ENCODE peak calls at places on chromosomes 13 and 19, in four cellular contexts. I is GM12878, F is H1, K is WTC11. H is an unnamed sample.

GRCh38 chr13:32881074-32881791 is 135.0 kb upstream of the KL start:
- DNase-seq in I (no peak), F (no peak), K (no peak), H (no peak)

GRCh38 chr13:71395053-71395452 is 472.0 kb downstream of the DACH1 start:
- DNase-seq in K (no peak), F (no peak), I (no peak), H (no peak)

GRCh38 chr13:34772881-34773280 is 169.2 kb upstream of the NBEA start:
- DNase-seq in F (no peak), I (no peak), K (no peak), H (no peak)

GRCh38 chr13:23828866-23829265 is 60.3 kb downstream of the MIPEP start:
- DNase-seq in K (no peak), F (no peak), I (no peak), H (no peak)

GRCh38 chr13:20666948-20667347 is 36.6 kb upstream of the IL17D start:
- DNase-seq in F (no peak), K (no peak), I (no peak), H (no peak)

GRCh38 chr19:47032171-47032811 is 12.7 kb downstream of the NPAS1 start:
- DNase-seq in K (peak; percentile 88), F (no peak), I (no peak), H (no peak)

GRCh38 chr13:72884111-72884510 is 102.2 kb downstream of the PIBF1 start:
- DNase-seq in K (no peak), F (no peak), I (no peak), H (no peak)

GRCh38 chr19:51737924-51738323 is 13.8 kb downstream of the FPR1 start:
- DNase-seq in K (no peak), I (no peak), F (no peak), H (no peak)

DNA sequence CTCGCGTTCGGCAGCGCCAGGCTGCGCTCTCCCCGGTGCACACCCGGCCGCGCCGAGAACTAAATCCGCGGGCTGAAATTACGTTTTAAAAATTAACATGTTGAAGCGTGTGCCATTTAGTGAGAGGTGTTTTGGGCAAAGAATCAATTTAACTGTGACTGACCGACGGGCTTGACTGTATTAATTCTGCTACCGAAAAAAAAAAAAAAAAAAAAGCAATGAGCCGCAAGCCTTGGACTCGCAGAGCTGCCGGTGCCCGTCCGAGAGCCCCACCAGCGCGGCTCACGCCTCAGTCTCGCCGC is 9.6 kb upstream of the SOX1 start:
- DNase-seq in K (no peak), I (no peak), F (no peak), H (no peak)
- TF ChIP-seq ATF2 in K (no peak), I (no peak), F (no peak), H (no peak)

GRCh38 chr19:13090511-13091231 is 12.0 kb downstream of the LYL1 start:
- DNase-seq in K (no peak), F (no peak), I (no peak), H (no peak)

GRCh38 chr19:13092206-13092605 is 10.5 kb downstream of the LYL1 start:
- DNase-seq in K (no peak), F (no peak), I (no peak), H (no peak)

GRCh38 chr19:13092608-13093260 is 9.9 kb downstream of the LYL1 start:
- DNase-seq in I (no peak), K (no peak), F (no peak), H (peak; percentile 13)

GRCh38 chr19:13089857-13090507 is 12.7 kb downstream of the LYL1 start:
- DNase-seq in I (no peak), K (no peak), F (no peak), H (no peak)

GRCh38 chr19:13091400-13092161 is 11.1 kb downstream of the LYL1 start:
- DNase-seq in I (no peak), F (no peak), K (peak; percentile 55), H (no peak)
- TF ChIP-seq ATF2 in I (no peak), F (peak; percentile 18), K (no peak), H (no peak)

GRCh38 chr19:1211494-1212234 is 6.1 kb downstream of the STK11 start:
- DNase-seq in K (peak; percentile 68), I (no peak), F (no peak), H (no peak)

GRCh38 chr19:1214862-1215731 is 9.5 kb downstream of the STK11 start:
- DNase-seq in F (no peak), I (no peak), K (no peak), H (no peak)

GRCh38 chr19:1214299-1214861 is 8.8 kb downstream of the STK11 start:
- DNase-seq in I (no peak), F (no peak), K (no peak), H (no peak)

GRCh38 chr19:1216756-1217155 is 11.2 kb downstream of the STK11 start:
- DNase-seq in I (no peak), F (no peak), K (no peak), H (no peak)

GRCh38 chr19:1213391-1214286 is 8.1 kb downstream of the STK11 start:
- DNase-seq in K (no peak), I (peak; percentile 47), F (no peak), H (no peak)
- TF ChIP-seq ATF2 in K (no peak), I (no peak), F (no peak), H (no peak)

GRCh38 chr13:30193279-30194234 is 113.8 kb downstream of the KATNAL1 start:
- DNase-seq in K (no peak), I (peak; percentile 63), F (no peak), H (no peak)

GRCh38 chr13:30191491-30192100 is 115.8 kb downstream of the KATNAL1 start:
- DNase-seq in K (no peak), F (no peak), I (no peak), H (no peak)

GRCh38 chr13:30192320-30193093 is 114.8 kb downstream of the KATNAL1 start:
- DNase-seq in K (no peak), I (peak; percentile 21), F (no peak), H (no peak)

GRCh38 chr13:30194906-30195305 is 112.4 kb downstream of the KATNAL1 start:
- DNase-seq in F (no peak), K (no peak), I (no peak), H (no peak)

GRCh38 chr13:30196025-30196424 is 111.3 kb downstream of the KATNAL1 start:
- DNase-seq in I (no peak), F (peak; percentile 5), K (peak; percentile 55), H (no peak)
- TF ChIP-seq ATF2 in I (no peak), F (no peak), K (no peak), H (no peak)

DNA sequence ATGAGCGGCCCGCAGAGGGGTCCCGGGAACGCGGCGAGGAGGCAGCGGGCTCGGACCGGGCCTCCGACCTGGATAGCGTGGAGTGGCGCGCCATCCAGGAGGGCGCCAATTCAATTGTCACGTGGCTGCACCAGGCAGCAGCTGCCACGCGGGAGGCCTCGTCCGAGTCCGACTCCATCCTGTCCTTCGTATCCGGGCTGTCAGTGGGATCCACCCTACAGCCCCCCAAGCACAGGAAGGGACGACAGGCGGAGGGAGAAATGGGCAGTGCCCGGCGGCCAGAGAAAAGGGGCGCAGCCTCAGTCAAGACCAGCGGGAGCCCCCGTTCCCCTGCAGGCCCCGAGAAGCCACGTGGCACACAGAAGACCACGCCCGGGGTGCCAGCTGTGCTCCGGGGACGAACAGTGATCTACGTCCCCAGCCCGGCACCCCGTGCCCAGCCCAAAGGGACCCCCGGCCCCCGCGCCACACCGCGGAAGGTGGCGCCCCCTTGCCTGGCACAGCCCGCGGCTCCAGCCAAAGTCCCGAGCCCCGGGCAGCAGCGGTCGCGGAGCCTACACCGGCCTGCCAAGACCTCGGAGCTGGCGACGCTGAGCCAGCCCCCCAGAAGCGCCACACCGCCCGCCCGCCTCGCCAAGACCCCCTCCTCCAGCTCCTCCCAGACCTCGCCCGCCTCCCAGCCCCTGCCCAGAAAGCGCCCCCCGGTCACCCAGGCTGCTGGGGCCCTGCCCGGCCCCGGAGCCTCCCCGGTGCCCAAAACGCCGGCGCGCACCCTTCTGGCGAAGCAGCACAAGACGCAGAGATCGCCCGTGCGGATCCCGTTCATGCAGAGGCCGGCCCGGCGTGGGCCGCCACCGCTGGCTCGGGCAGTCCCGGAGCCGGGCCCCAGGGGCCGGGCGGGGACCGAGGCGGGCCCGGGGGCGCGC is 10.5 kb downstream of the C19orf25 start:
- DNase-seq in F (no peak), K (peak; percentile 69), I (no peak), H (no peak)
- TF ChIP-seq ATF2 in F (no peak), K (no peak), I (no peak), H (no peak)